ENCODE peak calls at places on chromosomes 7 and 10, in five cellular contexts. K is stomach; W is IMR-90; D is hepatocyte; I is CD8-positive, alpha-beta memory T cell. U is an unnamed sample.

GRCh38 chr10:36559990-36560389 is 565.4 kb upstream of the ANKRD30A start:
- DNase-seq in K (no peak), W (peak; percentile 8), D (no peak), I (no peak), U (no peak)

GRCh38 chr7:2106920-2107319 is 125.8 kb downstream of the MAD1L1 start:
- DNase-seq in K (no peak), W (peak; percentile 67), D (peak; percentile 35), I (no peak), U (no peak)

GRCh38 chr10:83553366-83553765 is 585.9 kb upstream of the GHITM start:
- DNase-seq in K (no peak), W (no peak), D (no peak), I (no peak), U (no peak)

GRCh38 chr10:15180736-15181135 is 12.2 kb upstream of the NMT2 start:
- DNase-seq in K (no peak), W (no peak), D (no peak), I (no peak), U (no peak)

GRCh38 chr10:125076121-125076825 is 84.1 kb downstream of the CTBP2 start:
- DNase-seq in K (no peak), W (no peak), D (no peak), I (no peak), U (no peak)

GRCh38 chr7:930975-931758 is 23.3 kb downstream of the ADAP1 start:
- DNase-seq in K (no peak), W (no peak), D (no peak), I (no peak), U (no peak)

GRCh38 chr10:116742367-116743265 is at the start of gene HSPA12A:
- DNase-seq in K (peak; percentile 80), W (peak; percentile 89), D (peak; percentile 92), I (peak; percentile 5), U (peak; percentile 69)

GRCh38 chr7:48040944-48041664 is 5.8 kb downstream of the C7orf57 start:
- DNase-seq in K (no peak), W (no peak), D (no peak), I (no peak), U (no peak)

GRCh38 chr10:133394064-133394663 is at the start of gene MTG1:
- DNase-seq in K (peak; percentile 95), W (peak; percentile 87), D (peak; percentile 99), I (peak; percentile 91), U (peak; percentile 95)

GRCh38 chr7:108156897-108157605 is 26.9 kb upstream of the LAMB4 start:
- DNase-seq in K (no peak), W (peak; percentile 39), D (no peak), I (no peak), U (no peak)

GRCh38 chr10:118725784-118726507 is 28.8 kb downstream of the CACUL1 start:
- DNase-seq in K (no peak), W (peak; percentile 59), D (no peak), I (no peak), U (no peak)

GRCh38 chr7:107967420-107967819 is 35.5 kb downstream of the LAMB1 start:
- DNase-seq in K (no peak), W (no peak), D (no peak), I (no peak), U (no peak)

GRCh38 chr10:103451871-103452713 is at the start of gene CALHM2:
- DNase-seq in K (peak; percentile 56), W (peak; percentile 41), D (peak; percentile 77), I (peak; percentile 38), U (no peak)

GRCh38 chr7:73397936-73398335 is 35.6 kb upstream of the FZD9 start:
- DNase-seq in K (no peak), W (no peak), D (no peak), I (no peak), U (peak; percentile 30)

GRCh38 chr10:91796332-91797076 is 1.7 kb upstream of the TNKS2 start:
- DNase-seq in K (peak; percentile 57), W (no peak), D (peak; percentile 54), I (peak; percentile 39), U (peak; percentile 78)

GRCh38 chr10:127234306-127234800 is 38.0 kb upstream of the INSYN2A start:
- DNase-seq in K (no peak), W (no peak), D (no peak), I (no peak), U (no peak)

GRCh38 chr7:95772771-95773581 is 622 bp downstream of the DYNC1I1 start:
- DNase-seq in K (no peak), W (no peak), D (peak; percentile 32), I (no peak), U (peak; percentile 73)

GRCh38 chr7:112144284-112145059 is 61.7 kb downstream of the DOCK4 start:
- DNase-seq in K (no peak), W (peak; percentile 17), D (no peak), I (no peak), U (no peak)

GRCh38 chr7:2109936-2110585 is 122.7 kb downstream of the MAD1L1 start:
- DNase-seq in K (peak; percentile 39), W (peak; percentile 96), D (peak; percentile 49), I (no peak), U (peak; percentile 86)

GRCh38 chr7:1839701-1840100 is 169.6 kb downstream of the ELFN1 start:
- DNase-seq in K (no peak), W (no peak), D (no peak), I (no peak), U (peak; percentile 42)

GRCh38 chr7:137475966-137476365 is 132.4 kb upstream of the PTN start:
- DNase-seq in K (no peak), W (no peak), D (no peak), I (no peak), U (no peak)

GRCh38 chr10:78301481-78301880 is 267.8 kb downstream of the RPS24 start:
- DNase-seq in K (no peak), W (no peak), D (no peak), I (no peak), U (no peak)

GRCh38 chr10:89301231-89301630 is 615 bp upstream of the IFIT2 start:
- DNase-seq in K (no peak), W (peak; percentile 43), D (no peak), I (no peak), U (no peak)

GRCh38 chr10:132420469-132421376 is 23.7 kb downstream of the PWWP2B start:
- DNase-seq in K (peak; percentile 77), W (no peak), D (peak; percentile 57), I (no peak), U (peak; percentile 55)

GRCh38 chr10:11685787-11686218 is 56.4 kb upstream of the ECHDC3 start:
- DNase-seq in K (peak; percentile 86), W (peak; percentile 24), D (peak; percentile 46), I (no peak), U (no peak)
- H3K4me3 ChIP-seq in K (no peak overlapping the region), W (no peak overlapping the region), D (no peak overlapping the region), I (peak overlapping the region; percentile 65), U (no peak overlapping the region)

DNA sequence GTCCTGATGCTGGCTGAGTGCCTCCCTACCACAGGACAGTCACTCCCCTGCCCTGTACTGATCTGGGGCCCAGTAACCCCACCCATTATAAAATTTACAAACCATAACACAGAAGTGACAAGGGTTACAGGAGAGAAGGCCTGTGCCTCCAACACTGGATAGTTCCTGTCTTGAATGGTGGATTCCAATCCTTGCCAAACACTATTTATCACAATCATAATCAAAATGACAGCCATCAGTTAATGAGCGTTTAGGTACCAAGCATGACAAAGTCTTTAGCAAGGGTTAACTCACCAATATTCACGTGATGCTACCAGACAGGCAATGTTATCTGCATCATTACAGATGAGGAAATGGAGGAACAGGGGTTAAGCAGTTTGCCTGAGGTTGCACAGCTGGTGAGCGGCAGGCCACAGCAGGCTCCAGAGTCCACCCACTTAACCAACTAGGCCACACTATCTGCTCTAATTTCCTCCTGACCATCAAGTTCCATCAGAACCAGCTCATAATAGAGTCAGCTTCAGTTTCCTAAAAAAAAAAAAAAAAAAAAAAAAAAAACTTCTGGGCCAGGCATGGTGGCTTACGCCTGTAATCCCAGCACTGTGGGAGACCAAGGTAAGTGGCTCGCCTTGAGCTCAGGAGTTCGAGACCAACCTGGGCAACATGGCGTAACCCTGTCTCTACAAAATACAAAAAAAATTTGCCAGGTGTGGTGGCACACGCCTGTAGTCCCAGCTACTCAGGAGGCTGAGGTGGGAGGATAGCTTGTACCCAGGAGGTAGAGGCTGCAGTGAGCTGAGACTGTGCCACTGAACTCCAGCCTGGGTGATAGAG is 14.2 kb downstream of the PDLIM1 start:
- DNase-seq in K (no peak), W (no peak), D (no peak), I (no peak), U (no peak)
- H3K27ac ChIP-seq in K (peak overlapping the region; percentile 86), W (peak overlapping the region; percentile 98), D (peak overlapping the region; percentile 84), I (no peak overlapping the region), U (no peak overlapping the region)

GRCh38 chr10:24723386-24723787 is 300 bp downstream of the ARHGAP21 start:
- DNase-seq in K (peak; percentile 41), W (peak; percentile 36), D (no peak), I (no peak), U (no peak)

GRCh38 chr10:24720096-24720495 is 3.6 kb downstream of the ARHGAP21 start:
- DNase-seq in K (no peak), W (no peak), D (no peak), I (no peak), U (no peak)

GRCh38 chr10:24722676-24723385 is 856 bp downstream of the ARHGAP21 start:
- DNase-seq in K (peak; percentile 68), W (peak; percentile 40), D (peak; percentile 83), I (peak; percentile 31), U (peak; percentile 37)

GRCh38 chr10:24722131-24722675 is 1.5 kb downstream of the ARHGAP21 start:
- DNase-seq in K (no peak), W (peak; percentile 18), D (no peak), I (no peak), U (no peak)

DNA sequence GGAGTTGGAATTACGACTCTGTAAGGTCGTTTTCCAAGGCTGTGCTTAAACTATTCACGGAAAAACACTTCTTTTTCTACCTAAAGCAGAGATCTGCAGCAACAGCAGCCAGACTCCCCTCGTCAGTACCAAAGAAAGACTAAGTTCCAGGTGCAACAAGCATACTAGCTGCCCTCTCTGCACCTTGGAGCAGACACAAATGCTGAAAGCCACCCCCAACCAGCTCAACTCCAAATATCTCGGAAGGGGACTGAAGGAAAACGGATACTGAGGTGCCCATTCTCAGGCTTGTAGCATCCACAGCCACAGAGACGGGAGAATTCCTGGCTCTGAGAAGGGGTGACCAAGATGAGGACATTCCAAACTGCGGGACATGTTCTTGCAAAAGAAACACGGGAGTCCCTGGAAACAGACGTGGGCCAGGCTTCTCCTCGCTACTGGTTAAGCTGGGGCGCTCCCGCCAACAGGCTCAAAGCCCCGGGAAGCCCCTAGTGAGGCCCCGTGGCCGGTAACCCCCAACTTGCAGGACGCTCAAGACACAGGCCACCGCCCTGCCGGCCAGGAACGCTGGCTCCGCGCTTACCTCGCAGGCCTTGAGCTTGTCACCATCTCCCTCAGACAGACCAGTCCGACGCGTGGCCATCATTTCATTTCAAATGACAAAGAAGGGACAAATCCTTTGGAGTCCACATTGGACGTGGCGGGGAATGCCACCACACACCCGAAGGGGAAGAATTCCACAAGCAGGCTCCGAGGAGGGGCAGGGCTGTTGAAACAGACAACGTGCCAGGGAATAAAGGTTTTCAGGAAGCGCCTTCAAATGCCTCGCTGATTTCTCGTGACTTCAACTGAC is 2.2 kb downstream of the ARHGAP21 start:
- DNase-seq in K (peak; percentile 52), W (peak; percentile 12), D (peak; percentile 47), I (no peak), U (no peak)
- H3K27me3 ChIP-seq in K (no peaks in the 10 kb centered on the region), W (no peaks in the 10 kb centered on the region), D (no peaks in the 10 kb centered on the region), I (no peaks in the 10 kb centered on the region), U (no peaks in the 10 kb centered on the region)

GRCh38 chr10:79904671-79905321 is 44.1 kb downstream of the SFTPD start:
- DNase-seq in K (peak; percentile 71), W (peak; percentile 41), D (peak; percentile 72), I (peak; percentile 20), U (peak; percentile 78)

GRCh38 chr10:79910836-79911235 is 38.1 kb downstream of the SFTPD start:
- DNase-seq in K (no peak), W (no peak), D (no peak), I (no peak), U (no peak)

GRCh38 chr10:79910344-79910743 is 38.6 kb downstream of the SFTPD start:
- DNase-seq in K (no peak), W (no peak), D (no peak), I (no peak), U (no peak)

GRCh38 chr10:79905322-79906314 is 43.3 kb downstream of the SFTPD start:
- DNase-seq in K (no peak), W (peak; percentile 12), D (peak; percentile 30), I (no peak), U (no peak)
- H3K4me3 ChIP-seq in K (peak overlapping the region; percentile 53), W (peak overlapping the region; percentile 63), D (peak overlapping the region; percentile 97), I (peak overlapping the region; percentile 53), U (peak overlapping the region; percentile 78)